ENCODE peak calls at places on chromosomes 11 and 22, in five cellular contexts. One of them, this sample, is unnamed.

GRCh38 chr11:130123414-130124040 is 36.1 kb upstream of the ST14 start:
- DNase-seq in AG09319: no peak
- DNase-seq in spleen: no peak
- DNase-seq in H1: no peak
- DNase-seq in HFF-Myc: no peak
- DNase-seq in this sample: no peak

GRCh38 chr11:64516226-64516625 is 74.8 kb upstream of the SLC22A12 start:
- DNase-seq in HFF-Myc: no peak
- DNase-seq in H1: no peak
- DNase-seq in AG09319: no peak
- DNase-seq in spleen: no peak
- DNase-seq in this sample: no peak

GRCh38 chr11:70244698-70245097 is 25.8 kb upstream of the PPFIA1 start:
- DNase-seq in AG09319: peak
- DNase-seq in HFF-Myc: no peak
- DNase-seq in spleen: no peak
- DNase-seq in H1: no peak
- DNase-seq in this sample: no peak

GRCh38 chr22:37476389-37477329 is 9.5 kb downstream of the MFNG start:
- DNase-seq in H1: no peak
- DNase-seq in spleen: no peak
- DNase-seq in AG09319: no peak
- DNase-seq in HFF-Myc: no peak
- DNase-seq in this sample: no peak

GRCh38 chr11:2511421-2512369 is 66.9 kb downstream of the KCNQ1 start:
- DNase-seq in spleen: peak
- DNase-seq in AG09319: no peak
- DNase-seq in HFF-Myc: no peak
- DNase-seq in H1: no peak
- DNase-seq in this sample: no peak

GRCh38 chr22:45651931-45652528 is 19.6 kb upstream of the ATXN10 start:
- DNase-seq in HFF-Myc: no peak
- DNase-seq in H1: no peak
- DNase-seq in spleen: peak
- DNase-seq in AG09319: no peak
- DNase-seq in this sample: no peak

GRCh38 chr11:83194284-83195175 is 1.0 kb downstream of the ANKRD42 start:
- DNase-seq in AG09319: peak
- DNase-seq in spleen: peak
- DNase-seq in HFF-Myc: no peak
- DNase-seq in H1: no peak
- DNase-seq in this sample: peak

GRCh38 chr11:62370743-62371440 is 33.6 kb downstream of the ASRGL1 start:
- DNase-seq in AG09319: no peak
- DNase-seq in HFF-Myc: no peak
- DNase-seq in spleen: peak
- DNase-seq in H1: no peak
- DNase-seq in this sample: no peak

GRCh38 chr11:13462311-13462927 is 603 bp downstream of the BTBD10 start:
- DNase-seq in AG09319: no peak
- DNase-seq in H1: no peak
- DNase-seq in spleen: no peak
- DNase-seq in HFF-Myc: no peak
- DNase-seq in this sample: peak

GRCh38 chr11:134050541-134051383 is 18.1 kb upstream of the JAM3 start:
- DNase-seq in HFF-Myc: no peak
- DNase-seq in AG09319: no peak
- DNase-seq in spleen: peak
- DNase-seq in H1: no peak
- DNase-seq in this sample: peak

DNA sequence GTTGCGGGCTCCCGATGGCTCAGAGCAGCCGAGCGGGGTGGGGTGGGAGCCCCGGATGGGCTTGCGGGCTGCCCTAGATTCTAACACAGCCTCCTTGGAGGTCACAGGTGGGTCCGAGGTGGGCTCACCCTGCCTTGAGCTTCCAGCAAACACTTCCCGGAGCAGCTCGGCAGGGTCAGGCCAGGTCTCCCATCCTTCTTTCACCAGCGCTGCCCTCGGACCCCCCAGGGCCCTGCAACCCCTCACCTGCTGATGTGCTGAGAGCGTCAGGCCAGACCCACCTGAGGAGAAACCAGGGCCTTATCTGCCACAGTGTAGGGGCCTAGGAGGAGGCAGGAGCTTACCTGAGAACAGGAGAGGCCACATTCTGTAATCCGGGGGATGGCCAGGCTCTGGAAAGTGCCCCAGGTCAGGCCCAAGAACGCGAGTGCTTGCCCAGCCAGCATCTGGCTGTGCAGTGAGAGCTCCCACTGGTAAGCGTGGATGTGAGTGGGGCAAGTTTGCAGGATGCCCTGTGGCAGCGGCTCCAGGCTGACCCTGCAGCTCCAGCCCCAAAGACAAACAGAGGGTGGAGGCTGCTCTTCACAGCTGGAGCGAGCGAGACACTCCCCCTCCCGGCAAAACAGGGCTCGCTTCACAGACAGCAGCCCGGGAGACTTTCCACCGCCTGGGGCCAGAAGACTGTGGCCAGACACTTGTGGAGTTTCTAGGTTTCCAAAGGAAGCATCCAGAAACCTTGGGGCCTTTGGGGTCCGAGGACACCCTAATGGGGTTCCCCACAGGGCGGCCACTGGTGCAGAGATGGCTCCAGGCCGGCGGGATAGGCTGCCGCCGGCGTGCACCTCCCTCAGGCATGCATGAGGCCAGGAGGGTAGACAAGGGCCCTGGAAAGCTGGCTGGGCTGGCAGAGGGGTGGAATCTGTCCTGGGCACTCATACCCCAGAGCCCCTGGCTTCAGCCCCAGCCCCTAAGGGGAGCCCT is at the start of gene IL17REL:
- DNase-seq in H1: no peak
- DNase-seq in HFF-Myc: no peak
- DNase-seq in spleen: no peak
- DNase-seq in AG09319: no peak
- DNase-seq in this sample: no peak
- TF ChIP-seq CTCF in H1: no peak
- TF ChIP-seq CTCF in HFF-Myc: peak
- TF ChIP-seq CTCF in spleen: no peak
- TF ChIP-seq CTCF in AG09319: peak
- TF ChIP-seq CTCF in this sample: no peak

GRCh38 chr11:59284773-59285129 is 72.0 kb upstream of the MPEG1 start:
- DNase-seq in AG09319: no peak
- DNase-seq in H1: no peak
- DNase-seq in HFF-Myc: no peak
- DNase-seq in spleen: no peak
- DNase-seq in this sample: no peak
- TF ChIP-seq CTCF in AG09319: no peak
- TF ChIP-seq CTCF in H1: no peak
- TF ChIP-seq CTCF in HFF-Myc: no peak
- TF ChIP-seq CTCF in spleen: peak
- TF ChIP-seq CTCF in this sample: no peak

GRCh38 chr11:86571273-86571948 is 101.0 kb downstream of the ME3 start:
- DNase-seq in AG09319: no peak
- DNase-seq in HFF-Myc: no peak
- DNase-seq in spleen: no peak
- DNase-seq in H1: peak
- DNase-seq in this sample: peak
- TF ChIP-seq CTCF in AG09319: peak
- TF ChIP-seq CTCF in HFF-Myc: peak
- TF ChIP-seq CTCF in spleen: no peak
- TF ChIP-seq CTCF in H1: peak
- TF ChIP-seq CTCF in this sample: peak

GRCh38 chr11:8688414-8689362 is 6.1 kb downstream of the RPL27A start:
- DNase-seq in AG09319: peak
- DNase-seq in HFF-Myc: peak
- DNase-seq in spleen: peak
- DNase-seq in H1: peak
- DNase-seq in this sample: peak
- TF ChIP-seq CTCF in AG09319: peak
- TF ChIP-seq CTCF in HFF-Myc: no peak
- TF ChIP-seq CTCF in spleen: peak
- TF ChIP-seq CTCF in H1: peak
- TF ChIP-seq CTCF in this sample: peak

This sample was measured in progenitor cell of endocrine pancreas.